ENCODE peak calls at places on chromosome 2, in five cellular contexts. D is skeletal muscle cell, Z is SJCRH30, X is cardiac muscle cell, J is AG04449. U is an unnamed sample.

GRCh38 chr2:38665854-38666577 is at the start of gene GALM:
- DNase-seq in X (peak), J (peak), D (peak), Z (peak), U (no peak)

GRCh38 chr2:196399736-196400691 is 228.6 kb upstream of the STK17B start:
- DNase-seq in Z (peak), X (no peak), J (peak), D (peak), U (no peak)

GRCh38 chr2:164913011-164913410 is 42.3 kb downstream of the SLC38A11 start:
- DNase-seq in D (no peak), Z (no peak), X (no peak), J (no peak), U (no peak)

GRCh38 chr2:69742170-69742952 is 427 bp downstream of the ANXA4 start:
- DNase-seq in Z (no peak), D (no peak), J (no peak), X (no peak), U (no peak)

GRCh38 chr2:109368798-109369197 is 239.8 kb downstream of the SH3RF3 start:
- DNase-seq in D (no peak), J (no peak), X (no peak), Z (no peak), U (no peak)

GRCh38 chr2:85019121-85019520 is 48.2 kb downstream of the KCMF1 start:
- DNase-seq in J (no peak), Z (no peak), X (no peak), D (no peak), U (no peak)

GRCh38 chr2:127138281-127138680 is 31.3 kb upstream of the BIN1 start:
- DNase-seq in Z (no peak), D (no peak), J (no peak), X (no peak), U (no peak)

GRCh38 chr2:69298261-69298660 is 88.8 kb downstream of the GFPT1 start:
- DNase-seq in D (peak), Z (peak), X (no peak), J (peak), U (no peak)

GRCh38 chr2:182649316-182649715 is 66.7 kb upstream of the DNAJC10 start:
- DNase-seq in X (peak), D (peak), J (no peak), Z (peak), U (peak)

GRCh38 chr2:120503793-120504571 is 158.0 kb downstream of the INHBB start:
- DNase-seq in Z (no peak), D (peak), J (peak), X (no peak), U (no peak)

GRCh38 chr2:159126653-159127052 is 158.2 kb downstream of the TANC1 start:
- DNase-seq in J (peak), D (peak), X (no peak), Z (no peak), U (no peak)

GRCh38 chr2:28975671-28976070 is 5.4 kb upstream of the TOGARAM2 start:
- DNase-seq in J (no peak), D (no peak), X (no peak), Z (no peak), U (no peak)

GRCh38 chr2:31381601-31382000 is 32.9 kb downstream of the XDH start:
- DNase-seq in X (no peak), Z (no peak), D (no peak), J (no peak), U (no peak)

GRCh38 chr2:63555299-63555698 is 33.0 kb downstream of the WDPCP start:
- DNase-seq in Z (no peak), J (no peak), X (no peak), D (no peak), U (no peak)

GRCh38 chr2:189142893-189143759 is 36.4 kb downstream of the COL5A2 start:
- DNase-seq in Z (peak), X (peak), J (no peak), D (no peak), U (peak)

GRCh38 chr2:100237770-100238169 is 84.5 kb downstream of the LONRF2 start:
- DNase-seq in D (no peak), Z (no peak), J (no peak), X (peak), U (no peak)

GRCh38 chr2:234304945-234305344 is 191.9 kb downstream of the ARL4C start:
- DNase-seq in Z (no peak), D (no peak), J (no peak), X (peak), U (no peak)

GRCh38 chr2:64283641-64284371 is 139.6 kb upstream of the PELI1 start:
- DNase-seq in Z (no peak), D (no peak), X (no peak), J (no peak), U (peak)

GRCh38 chr2:37827455-37827854 is 97.6 kb upstream of the RMDN2 start:
- DNase-seq in D (no peak), X (no peak), Z (no peak), J (no peak), U (no peak)

GRCh38 chr2:59936031-59936430 is 617.4 kb downstream of the BCL11A start:
- DNase-seq in D (no peak), X (no peak), J (no peak), Z (no peak), U (peak)

GRCh38 chr2:45908316-45909150 is 257.1 kb downstream of the PRKCE start:
- DNase-seq in Z (peak), D (no peak), X (no peak), J (no peak), U (no peak)

GRCh38 chr2:73862987-73863386 is 29.8 kb upstream of the ACTG2 start:
- DNase-seq in X (no peak), Z (no peak), J (no peak), D (no peak), U (no peak)

GRCh38 chr2:105935048-105935447 is 190.3 kb downstream of the NCK2 start:
- DNase-seq in Z (no peak), D (no peak), J (no peak), X (no peak), U (peak)

GRCh38 chr2:110854355-110855081 is 122.1 kb downstream of the ACOXL start:
- DNase-seq in X (peak), J (no peak), Z (no peak), D (no peak), U (no peak)

GRCh38 chr2:73243884-73244570 is 9.9 kb downstream of the CCT7 start:
- DNase-seq in Z (peak), D (no peak), J (no peak), X (peak), U (peak)

GRCh38 chr2:115389024-115389423 is 946.6 kb downstream of the DPP10 start:
- DNase-seq in X (no peak), Z (no peak), J (no peak), D (no peak), U (no peak)

GRCh38 chr2:183868707-183869106 is 729.6 kb upstream of the ZNF804A start:
- DNase-seq in D (peak), J (no peak), X (no peak), Z (no peak), U (no peak)

GRCh38 chr2:7502306-7502705 is 585.1 kb downstream of the RNF144A start:
- DNase-seq in J (no peak), Z (no peak), X (no peak), D (no peak), U (no peak)

GRCh38 chr2:65823511-65823910 is 391.1 kb upstream of the SPRED2 start:
- DNase-seq in J (no peak), Z (no peak), X (no peak), D (no peak), U (no peak)

GRCh38 chr2:27871805-27872204 is 18.4 kb downstream of the RBKS start:
- DNase-seq in D (no peak), Z (no peak), X (no peak), J (no peak), U (no peak)

GRCh38 chr2:26396734-26397298 is 4.9 kb upstream of the DRC1 start:
- DNase-seq in X (no peak), D (no peak), Z (no peak), J (no peak), U (peak)

GRCh38 chr2:224689539-224689938 is 26.6 kb downstream of the CCDC195 start:
- DNase-seq in X (no peak), Z (peak), J (no peak), D (no peak), U (no peak)

GRCh38 chr2:174633621-174633927 is 36.0 kb upstream of the WIPF1 start:
- DNase-seq in Z (no peak), D (no peak), X (peak), J (no peak), U (no peak)

GRCh38 chr2:133837441-133838090 is 269.3 kb upstream of the NCKAP5 start:
- DNase-seq in Z (peak), X (no peak), J (no peak), D (peak), U (no peak)

GRCh38 chr2:82494744-82495143 is 1964.3 kb downstream of the SUCLG1 start:
- DNase-seq in D (no peak), X (no peak), J (no peak), Z (no peak), U (no peak)

GRCh38 chr2:156253765-156254164 is 78.8 kb downstream of the NR4A2 start:
- DNase-seq in D (no peak), X (no peak), Z (no peak), J (no peak), U (no peak)
- H3K4me3 ChIP-seq in D (no peak), X (peak), Z (no peak), J (no peak), U (no peak)

GRCh38 chr2:137173514-137173913 is 408.2 kb downstream of the THSD7B start:
- DNase-seq in X (peak), J (peak), D (peak), Z (no peak), U (peak)

GRCh38 chr2:137168564-137168963 is 403.2 kb downstream of the THSD7B start:
- DNase-seq in X (no peak), J (no peak), Z (no peak), D (no peak), U (no peak)

GRCh38 chr2:137167651-137168050 is 402.3 kb downstream of the THSD7B start:
- DNase-seq in X (no peak), D (no peak), J (no peak), Z (no peak), U (no peak)

DNA sequence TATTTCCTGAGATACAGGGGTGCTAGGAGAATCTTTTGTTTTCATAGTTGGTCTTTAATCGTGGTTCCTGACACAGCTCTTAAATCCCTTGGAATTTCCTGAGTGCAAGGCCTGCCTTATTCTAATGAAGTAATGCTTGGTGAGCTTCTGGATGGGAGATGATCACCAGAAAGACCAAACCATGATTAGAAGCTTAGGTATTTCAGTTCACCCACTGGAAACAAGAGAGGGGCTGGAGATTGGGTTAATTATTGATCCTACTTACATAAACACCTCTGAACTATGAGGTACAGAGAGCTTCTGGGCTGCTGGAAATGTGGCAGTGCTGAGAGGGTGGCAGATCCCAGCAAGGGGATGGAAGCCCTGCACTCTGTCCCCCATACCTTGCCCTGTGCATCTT is 406.8 kb downstream of the THSD7B start:
- DNase-seq in D (no peak), X (no peak), J (peak), Z (no peak), U (no peak)
- H3K4me3 ChIP-seq in D (no peak), X (no peak), J (no peak), Z (no peak), U (no peak)

GRCh38 chr2:170713280-170714155 is 1.6 kb upstream of the SP5 start:
- DNase-seq in X (peak), J (no peak), Z (no peak), D (no peak), U (no peak)

GRCh38 chr2:170712653-170713279 is 2.4 kb upstream of the SP5 start:
- DNase-seq in D (no peak), X (no peak), Z (no peak), J (no peak), U (no peak)

GRCh38 chr2:170715062-170715931 is at the start of gene SP5:
- DNase-seq in J (no peak), X (peak), D (no peak), Z (no peak), U (peak)

GRCh38 chr2:170715932-170716777 is 1.0 kb downstream of the SP5 start:
- DNase-seq in J (no peak), D (no peak), Z (no peak), X (no peak), U (no peak)

GRCh38 chr2:170714156-170715061 is 728 bp upstream of the SP5 start:
- DNase-seq in Z (no peak), J (no peak), X (peak), D (no peak), U (no peak)
- H3K4me3 ChIP-seq in Z (no peak), J (peak), X (peak), D (peak), U (peak)

DNA sequence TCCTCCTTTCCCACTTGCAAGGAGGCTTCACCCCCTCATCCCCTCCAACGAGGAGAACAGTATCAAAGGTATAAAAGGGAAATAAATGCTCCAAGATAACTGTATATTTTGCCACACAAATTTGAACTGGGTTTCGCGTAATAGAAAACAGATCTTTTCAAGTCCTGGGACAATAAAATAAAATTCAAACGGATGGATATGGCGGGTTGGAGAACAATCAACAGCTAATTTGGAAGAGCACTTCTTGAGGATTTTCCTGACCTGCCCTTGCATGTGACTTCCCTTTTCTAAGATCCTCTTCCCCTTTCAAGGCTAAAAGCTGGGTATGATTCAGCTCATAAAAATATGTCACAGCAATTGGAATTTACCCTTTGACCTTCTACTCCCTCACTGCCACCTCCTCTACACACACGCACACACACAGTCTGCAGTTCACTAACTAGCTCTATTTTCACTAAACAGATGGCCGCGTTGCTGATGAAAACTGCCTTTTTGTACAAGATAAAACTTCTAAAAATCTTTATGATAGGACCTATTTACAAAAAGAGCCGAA is 386.9 kb downstream of the FIGN start:
- DNase-seq in D (peak), Z (peak), J (no peak), X (peak), U (no peak)
- H3K4me3 ChIP-seq in D (peak), Z (peak), J (no peak), X (no peak), U (no peak)

GRCh38 chr2:219058541-219059374 is 2.0 kb downstream of the IHH start:
- DNase-seq in D (no peak), X (peak), J (no peak), Z (no peak), U (no peak)
- H3K4me3 ChIP-seq in D (no peak), X (no peak), J (no peak), Z (no peak), U (no peak)

DNA sequence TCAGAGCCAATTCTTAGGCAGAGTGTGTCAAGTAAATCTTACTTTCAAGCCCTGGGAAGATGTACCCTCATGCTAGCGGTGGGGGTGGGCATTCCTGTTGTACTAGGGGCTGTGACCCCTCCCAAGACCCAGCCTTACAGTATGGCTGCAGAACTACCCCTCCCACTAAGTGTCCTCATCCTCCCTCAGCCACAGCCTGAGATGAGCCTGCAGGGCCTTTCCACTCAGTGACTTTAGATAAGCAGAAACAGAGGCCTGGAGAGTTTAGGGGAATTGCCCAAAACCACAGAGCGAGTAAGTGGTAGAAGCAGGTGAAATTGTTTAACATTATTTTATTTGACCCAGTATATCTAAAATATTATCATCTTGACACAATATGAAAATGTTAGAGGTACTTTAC is 36.6 kb downstream of the TTC32 start:
- DNase-seq in J (no peak), Z (no peak), X (no peak), D (no peak), U (no peak)
- H3K4me3 ChIP-seq in J (no peak), Z (no peak), X (no peak), D (no peak), U (no peak)

DNA sequence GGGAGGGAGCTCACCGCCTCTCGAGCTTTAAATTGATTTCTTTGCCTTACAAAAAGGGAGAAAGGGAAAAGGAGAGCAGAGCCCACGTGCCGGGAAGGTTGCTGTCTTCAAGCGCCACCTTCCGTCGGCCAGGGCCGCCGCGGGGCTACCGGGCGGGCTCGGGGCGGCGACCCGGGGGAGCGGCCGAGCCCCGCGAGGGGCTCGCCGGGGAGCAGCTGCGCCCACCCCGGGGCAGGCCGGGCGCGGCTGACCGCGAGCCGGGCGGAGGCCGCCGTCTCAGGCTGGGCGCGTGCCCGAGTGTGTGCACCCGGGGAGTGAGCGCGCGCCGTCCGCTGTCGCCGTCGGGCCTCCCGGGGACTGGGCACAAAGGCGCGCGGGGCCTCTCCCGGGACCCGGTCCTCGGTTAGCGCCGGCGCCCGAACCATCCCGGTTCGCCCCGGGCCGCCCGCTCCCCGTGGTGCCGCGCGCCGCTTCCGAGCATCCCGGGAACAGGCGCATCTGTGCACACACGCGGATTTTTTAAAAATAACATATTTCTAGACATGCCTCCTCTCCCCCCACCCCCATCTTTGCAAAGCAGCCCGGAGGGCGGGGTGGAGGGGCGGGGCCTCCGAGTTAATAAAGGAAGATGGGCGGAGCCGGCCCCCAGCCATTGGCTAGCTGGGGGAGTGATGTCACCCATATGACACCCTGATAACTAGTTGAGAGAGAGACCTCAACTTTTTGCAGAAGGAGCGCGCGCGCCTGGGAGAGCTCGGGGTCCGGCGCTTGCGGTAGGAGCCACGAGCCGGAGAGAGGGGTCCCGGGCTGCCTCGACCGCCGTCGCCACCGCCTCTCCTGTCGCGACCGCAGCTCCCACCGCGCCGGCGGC is at the start of gene SOX11:
- DNase-seq in J (peak), D (peak), X (peak), Z (peak), U (no peak)
- H3K4me3 ChIP-seq in J (peak), D (peak), X (peak), Z (peak), U (no peak)

GRCh38 chr2:47799210-47799609 is 16.3 kb downstream of the MSH6 start:
- DNase-seq in J (no peak), X (no peak), Z (no peak), D (no peak), U (no peak)

GRCh38 chr2:47803770-47804169 is 20.8 kb downstream of the MSH6 start:
- DNase-seq in X (no peak), D (no peak), Z (no peak), J (no peak), U (no peak)

GRCh38 chr2:47805850-47806249 is 22.9 kb downstream of the MSH6 start:
- DNase-seq in Z (no peak), J (no peak), X (no peak), D (no peak), U (no peak)

GRCh38 chr2:47801118-47801517 is 18.2 kb downstream of the MSH6 start:
- DNase-seq in J (no peak), X (no peak), D (no peak), Z (no peak), U (no peak)

DNA sequence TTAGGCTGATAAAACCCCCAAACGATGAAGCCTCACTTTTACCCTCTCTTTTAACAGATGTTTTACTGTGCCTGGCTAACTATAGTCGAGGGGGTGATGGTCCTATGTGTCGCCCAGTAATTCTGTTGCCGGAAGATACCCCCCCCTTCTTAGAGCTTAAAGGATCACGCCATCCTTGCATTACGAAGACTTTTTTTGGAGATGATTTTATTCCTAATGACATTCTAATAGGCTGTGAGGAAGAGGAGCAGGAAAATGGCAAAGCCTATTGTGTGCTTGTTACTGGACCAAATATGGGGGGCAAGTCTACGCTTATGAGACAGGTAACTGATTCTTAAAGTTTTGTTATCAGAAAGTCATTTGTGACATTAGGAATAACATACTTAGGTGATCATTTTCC is 20.4 kb downstream of the MSH6 start:
- DNase-seq in J (no peak), X (no peak), Z (no peak), D (no peak), U (no peak)
- H3K4me3 ChIP-seq in J (no peak), X (no peak), Z (no peak), D (no peak), U (no peak)

U was measured in Jurkat, Clone E6-1.